ENCODE peak calls at places on chromosomes 5 and 9, in four cellular contexts. J is heart right ventricle, R is HCT116, H is brain microvascular endothelial cell. Y is an unnamed sample.

GRCh38 chr9:19992556-19992955 is 203.7 kb upstream of the SLC24A2 start:
- DNase-seq in H (peak; percentile 72), R (no peak), J (no peak), Y (no peak)

GRCh38 chr5:181221105-181221791 is 1.8 kb upstream of the TRIM41 start:
- DNase-seq in J (no peak), H (no peak), R (no peak), Y (no peak)

GRCh38 chr5:146860213-146860891 is 18.2 kb downstream of the PPP2R2B start:
- DNase-seq in J (no peak), H (no peak), R (no peak), Y (no peak)

GRCh38 chr5:107790671-107791070 is 119.9 kb upstream of the EFNA5 start:
- DNase-seq in J (no peak), H (no peak), R (no peak), Y (no peak)

GRCh38 chr5:58266402-58266801 is 193.5 kb downstream of the PLK2 start:
- DNase-seq in J (no peak), H (no peak), R (no peak), Y (no peak)

GRCh38 chr5:139745800-139746690 is 49.6 kb upstream of the PSD2 start:
- DNase-seq in J (peak; percentile 54), H (peak; percentile 87), R (peak; percentile 72), Y (peak; percentile 50)

GRCh38 chr5:177524941-177525655 is 8.3 kb upstream of the DDX41 start:
- DNase-seq in J (peak; percentile 57), R (no peak), H (no peak), Y (no peak)

GRCh38 chr5:6302099-6302498 is 76.2 kb downstream of the MED10 start:
- DNase-seq in R (no peak), H (no peak), J (no peak), Y (no peak)

GRCh38 chr5:154516475-154516874 is 38.4 kb upstream of the HAND1 start:
- DNase-seq in H (no peak), J (no peak), R (no peak), Y (no peak)

GRCh38 chr9:21465859-21466518 is 16.1 kb downstream of the IFNE start:
- DNase-seq in R (peak; percentile 61), H (peak; percentile 59), J (no peak), Y (no peak)

GRCh38 chr5:79456449-79456848 is 57.5 kb downstream of the HOMER1 start:
- DNase-seq in J (no peak), H (no peak), R (no peak), Y (no peak)

GRCh38 chr9:73347123-73347522 is 195.5 kb downstream of the ANXA1 start:
- DNase-seq in J (no peak), H (no peak), R (no peak), Y (no peak)

GRCh38 chr5:36398137-36398536 is 96.4 kb upstream of the RANBP3L start:
- DNase-seq in J (no peak), H (no peak), R (peak; percentile 28), Y (no peak)

GRCh38 chr9:75054373-75055001 is 26.4 kb upstream of the CARNMT1 start:
- DNase-seq in R (no peak), J (no peak), H (no peak), Y (no peak)

GRCh38 chr5:88745093-88745696 is 137.8 kb downstream of the MEF2C start:
- DNase-seq in H (no peak), J (no peak), R (no peak), Y (no peak)

GRCh38 chr5:88830567-88830966 is 52.4 kb downstream of the MEF2C start:
- DNase-seq in R (no peak), H (no peak), J (no peak), Y (no peak)

GRCh38 chr9:32431940-32432555 is 47.6 kb downstream of the ACO1 start:
- DNase-seq in H (peak; percentile 39), R (peak; percentile 13), J (peak; percentile 28), Y (no peak)

GRCh38 chr5:107424461-107424860 is 246.3 kb downstream of the EFNA5 start:
- DNase-seq in R (no peak), H (no peak), J (no peak), Y (no peak)

GRCh38 chr9:7479300-7479699 is 320.3 kb downstream of the DMAC1 start:
- DNase-seq in H (no peak), J (no peak), R (no peak), Y (no peak)

GRCh38 chr9:125203259-125203658 is 2.9 kb downstream of the RABEPK start:
- DNase-seq in J (no peak), H (no peak), R (no peak), Y (no peak)

GRCh38 chr5:151283120-151283825 is 20.3 kb downstream of the SLC36A3 start:
- DNase-seq in J (no peak), H (no peak), R (no peak), Y (no peak)

GRCh38 chr9:127915801-127916664 is 808 bp downstream of the ST6GALNAC4 start:
- DNase-seq in H (no peak), R (no peak), J (no peak), Y (no peak)

GRCh38 chr5:127988149-127988755 is 95.3 kb upstream of the SLC12A2 start:
- DNase-seq in H (peak; percentile 95), J (no peak), R (peak; percentile 48), Y (no peak)

GRCh38 chr5:14229181-14229580 is 86.0 kb downstream of the TRIO start:
- DNase-seq in H (no peak), R (no peak), J (no peak), Y (no peak)

GRCh38 chr9:113955076-113955752 is 79.1 kb downstream of the ZNF618 start:
- DNase-seq in H (peak; percentile 66), J (no peak), R (no peak), Y (no peak)

GRCh38 chr5:179271821-179272325 is 73.4 kb downstream of the ADAMTS2 start:
- DNase-seq in H (no peak), R (no peak), J (no peak), Y (no peak)

GRCh38 chr5:181186902-181187499 is 18.0 kb downstream of the TRIM7 start:
- DNase-seq in J (no peak), R (no peak), H (no peak), Y (no peak)

GRCh38 chr9:99305820-99306811 is 84.0 kb downstream of the SEC61B start:
- DNase-seq in R (no peak), H (no peak), J (no peak), Y (no peak)

GRCh38 chr9:98075332-98075805 is 18.8 kb downstream of the NANS start:
- DNase-seq in J (no peak), R (peak; percentile 40), H (peak; percentile 69), Y (no peak)

GRCh38 chr5:112366987-112367386 is 52.1 kb downstream of the EPB41L4A start:
- DNase-seq in R (peak; percentile 26), H (no peak), J (no peak), Y (no peak)

GRCh38 chr9:121598167-121599000 is 53.0 kb upstream of the DAB2IP start:
- DNase-seq in H (peak; percentile 74), R (peak; percentile 67), J (peak; percentile 85), Y (no peak)
- TF ChIP-seq CTCF in H (peak; percentile 59), R (no peak), J (peak; percentile 10), Y (no peak)

GRCh38 chr5:67842806-67843205 is 372.8 kb upstream of the PIK3R1 start:
- DNase-seq in R (no peak), H (peak; percentile 11), J (no peak), Y (no peak)
- TF ChIP-seq CTCF in R (no peak), H (peak; percentile 63), J (no peak), Y (no peak)

DNA sequence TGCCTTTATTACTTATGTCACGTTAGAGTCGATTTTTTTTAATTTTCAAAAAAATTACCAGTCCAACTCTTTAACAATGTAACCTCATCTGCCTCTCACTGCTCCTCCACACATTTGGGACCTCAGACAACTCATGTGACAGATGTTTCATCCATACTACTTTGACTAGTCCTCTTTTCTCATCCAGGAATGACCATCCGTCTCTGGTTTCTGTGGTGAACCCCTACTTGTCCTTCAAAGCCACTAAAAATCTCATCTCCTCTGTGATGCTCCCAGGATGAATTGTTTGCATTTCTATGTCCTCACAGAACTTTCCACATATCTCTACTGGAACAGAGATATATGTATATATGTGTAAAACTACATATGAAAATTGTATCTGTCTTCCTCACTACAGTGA is 149.8 kb upstream of the ZNF462 start:
- DNase-seq in J (no peak), H (no peak), R (no peak), Y (no peak)
- TF ChIP-seq CTCF in J (no peak), H (no peak), R (no peak), Y (no peak)

GRCh38 chr9:112112941-112113399 is 62.1 kb downstream of the SUSD1 start:
- DNase-seq in H (peak; percentile 64), R (peak; percentile 82), J (no peak), Y (no peak)
- TF ChIP-seq CTCF in H (peak; percentile 57), R (peak; percentile 91), J (peak; percentile 26), Y (no peak)

GRCh38 chr5:171342362-171343111 is 33.5 kb downstream of the TLX3 start:
- DNase-seq in H (peak; percentile 65), R (peak; percentile 64), J (no peak), Y (no peak)
- TF ChIP-seq CTCF in H (peak; percentile 77), R (peak; percentile 85), J (peak; percentile 74), Y (peak; percentile 31)

GRCh38 chr5:80711938-80712337 is 57.2 kb upstream of the DHFR start:
- DNase-seq in H (peak; percentile 11), R (peak; percentile 19), J (no peak), Y (no peak)
- TF ChIP-seq CTCF in H (peak; percentile 77), R (peak; percentile 59), J (peak; percentile 45), Y (no peak)

DNA sequence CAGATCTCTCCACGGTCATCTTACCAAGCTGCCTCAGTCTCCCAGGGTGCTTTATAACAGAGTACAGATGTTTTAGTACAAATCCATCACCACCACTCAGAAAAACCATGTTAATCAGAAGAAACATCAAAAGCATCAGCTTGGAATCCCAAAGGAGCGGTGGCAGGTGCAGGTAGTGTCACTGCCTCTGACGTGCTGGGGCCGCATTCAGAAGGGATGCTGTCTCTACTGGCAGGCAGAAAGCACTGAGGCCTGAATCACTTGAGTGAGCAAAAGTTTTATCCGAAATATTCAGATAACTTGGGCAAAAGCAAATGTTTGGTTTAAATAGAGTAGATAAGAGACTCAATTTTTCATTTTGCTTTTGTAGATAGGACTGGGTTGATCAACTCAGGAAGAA is 448.5 kb upstream of the ZNF608 start:
- DNase-seq in R (no peak), J (no peak), H (no peak), Y (no peak)
- TF ChIP-seq CTCF in R (no peak), J (no peak), H (no peak), Y (no peak)

GRCh38 chr5:52786937-52787599 is 648 bp upstream of the ITGA1 start:
- DNase-seq in J (no peak), H (no peak), R (peak; percentile 50), Y (no peak)
- TF ChIP-seq CTCF in J (peak; percentile 29), H (peak; percentile 38), R (peak; percentile 88), Y (no peak)